ENCODE peak calls at places on chromosome 3, in six cellular contexts. C is A549, L is brain microvascular endothelial cell, K is epithelial cell of esophagus, M is ascending aorta, H is esophagus squamous epithelium. S is an unnamed sample.
A peak's percentile ranks its signal among the peaks of the same experiment; 100 is the strongest.

GRCh38 chr3:9196009-9196408 is 53.4 kb downstream of the SRGAP3 start:
- DNase-seq in C (no peak), L (no peak), K (no peak), M (no peak), H (no peak), S (no peak)

GRCh38 chr3:29240248-29240647 is 40.6 kb upstream of the RBMS3 start:
- DNase-seq in C (no peak), L (peak; percentile 45), K (peak; percentile 65), M (no peak), H (no peak), S (no peak)

GRCh38 chr3:76566211-76566534 is 473.7 kb upstream of the ROBO2 start:
- DNase-seq in C (no peak), L (no peak), K (no peak), M (no peak), H (no peak), S (no peak)

GRCh38 chr3:122958290-122958689 is 69.3 kb downstream of the SEMA5B start:
- DNase-seq in C (no peak), L (no peak), K (no peak), M (no peak), H (no peak), S (no peak)

GRCh38 chr3:31364711-31365110 is 168.0 kb upstream of the STT3B start:
- DNase-seq in C (no peak), L (peak; percentile 72), K (peak; percentile 40), M (no peak), H (no peak), S (no peak)

GRCh38 chr3:43259626-43260025 is 26.7 kb upstream of the SNRK start:
- DNase-seq in C (no peak), L (no peak), K (peak; percentile 99), M (no peak), H (no peak), S (no peak)

GRCh38 chr3:172562881-172563835 is 39.9 kb upstream of the TNFSF10 start:
- DNase-seq in C (no peak), L (peak; percentile 48), K (peak; percentile 94), M (no peak), H (no peak), S (no peak)

GRCh38 chr3:141828487-141829284 is 47.8 kb upstream of the ATP1B3 start:
- DNase-seq in C (no peak), L (no peak), K (peak; percentile 93), M (no peak), H (no peak), S (peak; percentile 63)

GRCh38 chr3:14634763-14635400 is 16.7 kb upstream of the CCDC174 start:
- DNase-seq in C (no peak), L (no peak), K (peak; percentile 94), M (no peak), H (no peak), S (no peak)

GRCh38 chr3:5195605-5196004 is 8.1 kb downstream of the EDEM1 start:
- DNase-seq in C (no peak), L (no peak), K (peak; percentile 58), M (peak; percentile 32), H (no peak), S (no peak)

GRCh38 chr3:185939721-185940120 is 1.9 kb upstream of the TRA2B start:
- DNase-seq in C (no peak), L (no peak), K (peak; percentile 40), M (no peak), H (no peak), S (no peak)

GRCh38 chr3:185934726-185935464 is 2.9 kb downstream of the TRA2B start:
- DNase-seq in C (no peak), L (no peak), K (no peak), M (no peak), H (no peak), S (no peak)

GRCh38 chr3:185936814-185937688 is 763 bp downstream of the TRA2B start:
- DNase-seq in C (peak; percentile 43), L (peak; percentile 84), K (peak; percentile 88), M (peak; percentile 52), H (peak; percentile 39), S (peak; percentile 84)

GRCh38 chr3:185935465-185936263 is 2.1 kb downstream of the TRA2B start:
- DNase-seq in C (no peak), L (no peak), K (no peak), M (no peak), H (no peak), S (no peak)

DNA sequence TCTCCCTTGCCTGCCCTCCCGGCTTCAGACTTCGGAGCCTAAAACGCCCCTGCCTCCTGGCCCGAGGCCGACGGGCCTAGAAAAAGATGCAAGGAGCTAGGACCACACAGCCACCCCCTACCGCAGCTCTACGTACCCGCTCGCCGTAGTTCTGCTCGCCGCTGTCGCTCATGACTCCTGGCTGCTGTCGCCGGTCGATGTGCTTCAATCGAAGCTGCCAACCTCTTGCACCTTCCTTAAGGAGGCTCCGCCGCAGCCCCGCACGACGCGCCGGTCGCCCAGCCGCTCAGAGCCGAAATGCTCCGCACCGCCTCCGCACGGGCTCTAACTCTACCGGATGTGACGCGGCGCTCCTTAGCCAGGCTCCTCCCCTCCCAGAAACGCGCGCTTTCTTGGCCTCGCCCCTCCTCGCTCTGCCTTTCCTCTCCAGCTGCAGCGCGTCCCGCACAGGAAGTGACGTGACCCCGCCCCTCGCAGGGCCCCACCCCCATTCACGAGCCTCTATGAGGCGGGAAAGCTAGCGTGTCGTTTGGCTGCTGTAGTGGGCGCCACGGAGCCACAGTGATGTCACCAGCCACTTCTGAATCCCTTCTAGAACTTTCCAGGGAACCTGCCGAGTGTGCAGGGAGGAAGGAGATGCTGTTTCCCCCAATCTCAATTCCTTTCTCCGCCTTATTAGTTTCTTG is at the start of gene TRA2B:
- DNase-seq in C (peak; percentile 78), L (peak; percentile 97), K (peak; percentile 98), M (peak; percentile 97), H (peak; percentile 95), S (peak; percentile 99)
- TF ChIP-seq CTCF in C (no peak), L (peak; percentile 44), K (peak; percentile 20), M (no peak), H (no peak), S (peak; percentile 40)

DNA sequence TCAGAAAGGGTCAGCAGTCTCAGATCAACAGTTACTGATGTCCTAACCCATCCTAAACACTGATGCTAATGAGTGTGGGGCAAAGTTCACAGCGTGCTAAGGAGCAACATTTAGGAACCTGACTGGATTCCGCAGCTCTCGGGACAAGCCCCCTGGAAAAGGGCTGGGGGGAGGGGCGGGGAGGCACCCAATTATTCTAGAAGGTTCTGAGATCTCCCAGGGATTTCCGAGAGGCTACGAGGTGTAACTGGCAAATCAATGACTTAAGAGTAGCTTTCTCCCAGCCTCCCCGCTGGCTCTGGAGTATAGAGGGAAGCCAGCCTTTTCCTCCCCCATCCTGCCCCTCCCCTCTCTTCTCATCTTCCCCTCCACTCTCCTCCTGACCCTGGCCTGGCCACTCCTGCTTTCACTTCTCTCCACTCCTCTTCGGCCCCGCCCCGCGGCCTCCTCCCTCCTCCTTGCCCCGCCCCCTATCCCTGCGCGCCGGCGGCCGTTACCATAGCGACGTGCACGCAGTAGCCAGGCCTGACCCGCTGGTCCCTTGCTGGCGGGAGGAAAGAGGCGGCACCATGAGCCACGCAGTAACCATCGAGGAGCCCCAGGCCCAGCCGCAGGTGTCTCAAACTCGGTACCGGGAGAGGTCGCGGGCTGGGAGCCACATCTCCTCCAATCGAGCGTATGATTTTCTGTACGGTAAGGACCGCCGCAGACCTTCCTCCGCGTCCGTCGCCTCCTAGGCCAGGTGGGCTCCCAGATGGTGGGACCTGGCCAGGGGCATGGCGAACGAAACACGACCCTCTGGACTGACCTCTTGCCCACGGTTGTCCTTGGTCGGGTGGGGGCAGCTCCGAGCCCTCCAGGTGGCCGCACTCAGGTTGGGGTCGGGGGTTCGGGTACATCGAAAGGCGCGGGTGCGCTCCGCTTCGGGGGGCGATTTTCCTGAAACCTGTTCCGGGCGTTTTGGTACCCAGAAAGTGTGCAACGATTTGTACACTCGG is at the start of gene CFAP91:
- DNase-seq in C (peak; percentile 77), L (peak; percentile 95), K (peak; percentile 86), M (peak; percentile 93), H (peak; percentile 75), S (peak; percentile 96)
- H3K4me3 ChIP-seq in C (peak within 1 kb of the TSS; percentile 41), L (peak within 1 kb of the TSS; percentile 63), K (peak within 1 kb of the TSS; percentile 41), M (peak within 1 kb of the TSS; percentile 54), H (peak within 1 kb of the TSS; percentile 48), S (peak within 1 kb of the TSS; percentile 47)

DNA sequence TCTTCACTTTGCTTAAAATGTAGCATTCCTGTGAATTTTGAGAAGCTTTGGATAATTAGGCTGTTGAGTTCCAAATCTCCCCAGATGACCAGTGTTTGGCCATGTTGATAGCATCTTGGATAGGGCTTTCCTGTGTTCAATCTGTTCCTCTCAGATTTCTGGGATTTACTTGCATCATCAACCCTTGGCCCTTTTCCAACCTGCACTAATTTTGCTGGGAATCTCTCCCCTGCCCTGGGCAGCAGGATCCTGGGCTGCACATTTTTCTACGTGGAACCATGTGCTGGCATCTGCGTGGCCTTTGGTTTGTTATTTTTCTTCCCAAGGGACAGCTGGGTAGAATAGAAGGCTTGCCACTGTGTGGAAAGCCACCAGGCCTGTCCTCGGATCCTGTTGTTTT is 75.4 kb upstream of the PLXNA1 start:
- DNase-seq in C (no peak), L (no peak), K (no peak), M (no peak), H (no peak), S (no peak)
- TF ChIP-seq CTCF in C (no peak), L (no peak), K (no peak), M (no peak), H (no peak), S (no peak)

GRCh38 chr3:48694610-48695051 is 8.9 kb upstream of the NCKIPSD start:
- DNase-seq in C (no peak), L (peak; percentile 79), K (peak; percentile 86), M (no peak), H (no peak), S (peak; percentile 86)

GRCh38 chr3:48692551-48692950 is 6.8 kb upstream of the NCKIPSD start:
- DNase-seq in C (no peak), L (no peak), K (peak; percentile 35), M (no peak), H (no peak), S (no peak)

GRCh38 chr3:48696156-48696555 is 10.4 kb upstream of the NCKIPSD start:
- DNase-seq in C (no peak), L (no peak), K (no peak), M (no peak), H (no peak), S (no peak)

GRCh38 chr3:48693826-48694225 is 8.1 kb upstream of the NCKIPSD start:
- DNase-seq in C (no peak), L (no peak), K (no peak), M (no peak), H (no peak), S (no peak)

DNA sequence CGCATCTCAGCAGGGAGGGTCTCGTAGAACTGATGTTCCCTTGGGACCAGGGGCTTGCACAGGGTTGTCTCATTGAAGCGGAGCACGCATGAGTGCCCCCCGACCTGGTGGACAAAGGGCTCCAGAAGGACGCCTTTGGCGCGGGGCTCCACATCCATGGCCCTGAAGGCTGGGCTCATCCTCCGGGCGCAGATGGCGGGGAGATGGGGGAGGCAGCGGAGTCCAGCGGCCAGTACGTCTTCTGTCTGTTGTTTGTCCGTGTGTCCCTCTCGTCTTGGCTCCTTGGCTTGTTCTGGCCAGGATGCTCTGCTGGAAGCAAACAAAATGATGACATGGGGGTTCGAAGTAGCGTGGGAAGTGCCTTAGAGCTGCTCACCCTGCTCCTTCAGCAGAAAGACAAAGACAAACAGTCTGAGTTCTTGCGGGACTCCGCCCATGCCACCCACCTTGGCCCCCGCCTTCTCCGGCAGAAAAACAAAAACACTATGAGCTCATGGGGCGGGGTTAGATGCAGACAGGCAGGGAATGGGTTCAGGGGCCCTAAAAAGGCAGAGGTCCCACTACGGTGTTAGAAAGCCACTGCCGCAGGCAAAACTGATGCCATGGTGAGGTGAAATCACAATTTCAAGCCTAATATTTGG is 9.5 kb upstream of the NCKIPSD start:
- DNase-seq in C (no peak), L (peak; percentile 78), K (peak; percentile 80), M (no peak), H (no peak), S (peak; percentile 87)
- H3K4me3 ChIP-seq in C (no peak overlapping the region), L (peak overlapping the region; percentile 49), K (peak overlapping the region; percentile 33), M (peak overlapping the region; percentile 41), H (peak overlapping the region; percentile 33), S (peak overlapping the region; percentile 45)

S was measured in right atrium auricular region.